ENCODE peak calls at places on chromosome 17, in five cellular contexts. N is psoas muscle, X is prostate gland, Q is left ventricle myocardium inferior, U is foreskin keratinocyte. I is an unnamed sample.

GRCh38 chr17:65660947-65661346 is 99.5 kb upstream of the AXIN2 start:
- DNase-seq in U (peak), X (no peak), N (no peak), Q (no peak), I (no peak)

GRCh38 chr17:66474258-66474657 is 171.8 kb downstream of the PRKCA start:
- DNase-seq in X (no peak), N (no peak), U (no peak), Q (no peak), I (no peak)

GRCh38 chr17:2354311-2354710 is 17.0 kb downstream of the SGSM2 start:
- DNase-seq in X (no peak), U (no peak), N (no peak), Q (no peak), I (no peak)

GRCh38 chr17:79614248-79614647 is 3.4 kb upstream of the RBFOX3 start:
- DNase-seq in N (no peak), X (no peak), U (no peak), Q (no peak), I (no peak)

GRCh38 chr17:9054146-9054545 is 32.8 kb downstream of the NTN1 start:
- DNase-seq in X (no peak), Q (no peak), U (no peak), N (no peak), I (no peak)

GRCh38 chr17:34207572-34207971 is 47.5 kb upstream of the CCL2 start:
- DNase-seq in N (no peak), X (no peak), U (no peak), Q (no peak), I (no peak)

GRCh38 chr17:62804822-62805221 is 3.3 kb downstream of the MARCHF10 start:
- DNase-seq in Q (no peak), X (no peak), N (no peak), U (peak), I (peak)

GRCh38 chr17:39627717-39628516 is 1.2 kb downstream of the PPP1R1B start:
- DNase-seq in N (no peak), U (no peak), Q (no peak), X (no peak), I (no peak)

GRCh38 chr17:13337864-13338371 is 263.8 kb downstream of the HS3ST3A1 start:
- DNase-seq in U (peak), X (peak), N (no peak), Q (no peak), I (peak)

GRCh38 chr17:80920406-80920805 is 71.2 kb upstream of the CHMP6 start:
- DNase-seq in U (no peak), N (no peak), X (no peak), Q (no peak), I (no peak)

GRCh38 chr17:21167303-21167702 is 40.5 kb downstream of the DHRS7B start:
- DNase-seq in N (no peak), U (peak), X (no peak), Q (no peak), I (no peak)

GRCh38 chr17:17364338-17364667 is 61.1 kb downstream of the NT5M start:
- DNase-seq in X (no peak), N (no peak), Q (no peak), U (no peak), I (no peak)

GRCh38 chr17:36030949-36031348 is 13.2 kb upstream of the CCL23 start:
- DNase-seq in N (no peak), X (no peak), Q (no peak), U (no peak), I (no peak)

GRCh38 chr17:50210249-50211225 is 9.1 kb upstream of the COL1A1 start:
- DNase-seq in N (peak), X (no peak), U (peak), Q (peak), I (peak)

GRCh38 chr17:45367216-45367615 is 50.4 kb upstream of the MAP3K14 start:
- DNase-seq in X (no peak), N (no peak), Q (no peak), U (no peak), I (no peak)

GRCh38 chr17:57892820-57893595 is 43.2 kb upstream of the MRPS23 start:
- DNase-seq in X (peak), N (peak), Q (peak), U (peak), I (peak)

GRCh38 chr17:55726440-55726839 is 3.8 kb upstream of the TMEM100 start:
- DNase-seq in U (peak), X (peak), N (peak), Q (peak), I (peak)

GRCh38 chr17:79548116-79548515 is 62.7 kb downstream of the RBFOX3 start:
- DNase-seq in Q (no peak), U (no peak), X (no peak), N (no peak), I (no peak)

GRCh38 chr17:63191610-63192009 is 225.6 kb downstream of the TANC2 start:
- DNase-seq in X (no peak), U (no peak), N (peak), Q (peak), I (no peak)

GRCh38 chr17:40251576-40251975 is 32.5 kb downstream of the WIPF2 start:
- DNase-seq in N (no peak), Q (no peak), X (peak), U (peak), I (peak)

GRCh38 chr17:73770849-73771229 is 126.6 kb upstream of the SDK2 start:
- DNase-seq in U (no peak), X (no peak), Q (no peak), N (no peak), I (no peak)

GRCh38 chr17:73769480-73769879 is 125.2 kb upstream of the SDK2 start:
- DNase-seq in Q (no peak), N (no peak), U (no peak), X (no peak), I (no peak)

GRCh38 chr17:73770115-73770848 is 126.0 kb upstream of the SDK2 start:
- DNase-seq in Q (peak), X (peak), U (peak), N (peak), I (peak)

GRCh38 chr17:73767696-73768095 is 123.5 kb upstream of the SDK2 start:
- DNase-seq in U (no peak), N (no peak), Q (no peak), X (no peak), I (no peak)

GRCh38 chr17:73768691-73769090 is 124.4 kb upstream of the SDK2 start:
- DNase-seq in X (no peak), N (no peak), Q (no peak), U (no peak), I (no peak)
- H3K27ac ChIP-seq in X (no peak), N (no peak), Q (no peak), U (no peak), I (no peak)

GRCh38 chr17:73420897-73421296 is 109.1 kb upstream of the CDC42EP4 start:
- DNase-seq in N (no peak), U (peak), Q (no peak), X (no peak), I (peak)
- TF ChIP-seq CTCF in N (no peak), U (peak), Q (no peak), X (no peak), I (no peak)

DNA sequence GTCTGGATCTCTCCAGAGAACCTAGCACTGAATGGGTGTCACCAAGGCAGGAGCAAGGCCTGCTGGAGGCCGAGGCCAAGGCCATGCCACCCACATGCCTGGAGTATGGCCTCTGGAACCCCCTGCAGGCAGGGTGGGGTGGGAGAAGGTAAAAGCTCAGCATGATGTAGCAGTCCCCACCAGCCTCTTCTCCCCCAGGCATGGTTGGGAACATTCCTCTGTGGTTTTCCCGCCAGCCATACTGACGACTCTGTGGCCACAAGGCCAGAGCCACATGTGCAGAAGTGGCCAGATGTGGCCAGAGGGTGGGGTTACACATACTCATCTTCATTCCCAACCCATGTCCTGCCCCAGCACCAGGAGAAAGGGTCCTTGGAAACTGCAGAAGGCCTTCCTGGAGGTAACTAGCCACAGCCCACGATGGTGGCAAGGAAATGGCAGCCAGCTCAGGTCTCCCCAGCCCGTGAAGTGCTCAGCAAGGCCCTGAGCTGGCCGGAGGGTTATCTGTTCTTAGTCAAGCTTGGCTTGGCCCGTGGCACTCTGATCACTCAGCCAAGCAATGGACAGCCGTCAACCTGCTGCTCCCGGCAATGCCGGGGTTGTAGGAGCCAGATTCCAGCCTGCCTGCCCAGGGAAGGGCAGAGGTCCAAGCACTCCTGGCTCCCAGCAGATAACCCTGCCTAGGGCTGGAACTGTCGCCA is 26.2 kb downstream of the HDAC5 start:
- DNase-seq in U (no peak), X (no peak), Q (peak), N (peak), I (no peak)
- H3K27ac ChIP-seq in U (peak), X (no peak), Q (peak), N (peak), I (peak)

GRCh38 chr17:16328997-16329396 is 24.3 kb downstream of the CENPV start:
- DNase-seq in N (no peak), Q (no peak), U (peak), X (no peak), I (no peak)
- TF ChIP-seq CTCF in N (no peak), Q (no peak), U (no peak), X (no peak), I (no peak)

GRCh38 chr17:27631897-27632725 is 1.1 kb downstream of the LGALS9 start:
- DNase-seq in Q (no peak), U (no peak), N (no peak), X (no peak), I (no peak)

GRCh38 chr17:27635275-27635823 is 4.4 kb downstream of the LGALS9 start:
- DNase-seq in X (no peak), U (no peak), N (no peak), Q (no peak), I (no peak)

GRCh38 chr17:27633312-27634025 is 2.5 kb downstream of the LGALS9 start:
- DNase-seq in U (no peak), X (no peak), N (no peak), Q (no peak), I (no peak)

GRCh38 chr17:27634781-27635180 is 3.8 kb downstream of the LGALS9 start:
- DNase-seq in X (no peak), Q (no peak), U (no peak), N (no peak), I (no peak)

GRCh38 chr17:27634026-27634335 is 3.0 kb downstream of the LGALS9 start:
- DNase-seq in U (no peak), Q (no peak), X (no peak), N (no peak), I (no peak)
- H3K27ac ChIP-seq in U (no peak), Q (peak), X (no peak), N (peak), I (no peak)

GRCh38 chr17:73645050-73645871 is 1.0 kb upstream of the SDK2 start:
- DNase-seq in U (no peak), Q (peak), N (peak), X (peak), I (peak)

GRCh38 chr17:73647331-73647730 is 3.1 kb upstream of the SDK2 start:
- DNase-seq in N (no peak), Q (no peak), U (no peak), X (no peak), I (no peak)

GRCh38 chr17:73648543-73648820 is 4.2 kb upstream of the SDK2 start:
- DNase-seq in U (no peak), N (no peak), X (no peak), Q (no peak), I (no peak)

GRCh38 chr17:73647767-73648542 is 3.7 kb upstream of the SDK2 start:
- DNase-seq in X (no peak), U (no peak), N (no peak), Q (no peak), I (no peak)

DNA sequence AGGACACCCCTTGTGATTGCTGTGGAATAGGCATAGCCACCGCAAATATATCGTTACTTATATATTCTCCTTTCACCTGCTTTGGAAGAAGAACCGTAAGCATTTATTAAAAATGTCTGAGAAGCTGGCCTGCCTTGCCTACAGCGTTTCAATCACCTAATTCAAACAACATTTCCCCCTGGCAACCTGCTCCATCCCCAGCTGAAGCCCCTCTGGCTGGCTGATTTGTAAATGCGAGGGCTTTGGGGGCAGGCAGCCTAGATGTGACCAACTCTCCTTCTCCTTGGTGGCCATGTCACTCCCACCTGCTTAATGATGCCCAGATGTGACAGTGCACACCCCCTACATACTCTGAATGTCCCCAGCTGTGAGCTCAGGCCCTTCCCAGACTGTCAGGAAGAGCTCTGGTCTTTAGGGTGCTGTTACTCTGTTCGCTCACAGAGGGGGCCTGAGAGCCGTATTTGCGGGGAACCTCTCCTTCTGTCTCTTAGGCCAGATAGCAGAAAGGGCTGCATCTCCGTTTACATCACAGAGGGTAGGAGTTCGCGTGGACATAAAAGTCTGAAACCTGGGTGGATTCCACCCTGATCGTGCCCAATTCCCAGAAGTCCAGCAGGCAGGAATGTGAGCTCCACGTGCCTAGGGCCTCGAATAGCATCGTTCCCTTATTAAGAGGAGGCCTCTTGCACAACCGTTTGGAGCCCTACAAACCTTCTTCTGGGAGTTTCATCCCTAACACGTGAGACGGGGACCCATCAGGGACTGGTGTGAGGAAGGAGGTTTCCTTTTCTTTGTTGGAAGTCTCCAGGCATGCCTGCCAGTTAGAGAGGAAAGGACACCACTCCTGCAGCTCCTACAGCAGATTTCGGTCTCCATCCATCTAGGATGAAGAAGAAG is 2.4 kb upstream of the SDK2 start:
- DNase-seq in X (no peak), Q (no peak), N (no peak), U (no peak), I (peak)
- TF ChIP-seq CTCF in X (no peak), Q (no peak), N (no peak), U (peak), I (no peak)

DNA sequence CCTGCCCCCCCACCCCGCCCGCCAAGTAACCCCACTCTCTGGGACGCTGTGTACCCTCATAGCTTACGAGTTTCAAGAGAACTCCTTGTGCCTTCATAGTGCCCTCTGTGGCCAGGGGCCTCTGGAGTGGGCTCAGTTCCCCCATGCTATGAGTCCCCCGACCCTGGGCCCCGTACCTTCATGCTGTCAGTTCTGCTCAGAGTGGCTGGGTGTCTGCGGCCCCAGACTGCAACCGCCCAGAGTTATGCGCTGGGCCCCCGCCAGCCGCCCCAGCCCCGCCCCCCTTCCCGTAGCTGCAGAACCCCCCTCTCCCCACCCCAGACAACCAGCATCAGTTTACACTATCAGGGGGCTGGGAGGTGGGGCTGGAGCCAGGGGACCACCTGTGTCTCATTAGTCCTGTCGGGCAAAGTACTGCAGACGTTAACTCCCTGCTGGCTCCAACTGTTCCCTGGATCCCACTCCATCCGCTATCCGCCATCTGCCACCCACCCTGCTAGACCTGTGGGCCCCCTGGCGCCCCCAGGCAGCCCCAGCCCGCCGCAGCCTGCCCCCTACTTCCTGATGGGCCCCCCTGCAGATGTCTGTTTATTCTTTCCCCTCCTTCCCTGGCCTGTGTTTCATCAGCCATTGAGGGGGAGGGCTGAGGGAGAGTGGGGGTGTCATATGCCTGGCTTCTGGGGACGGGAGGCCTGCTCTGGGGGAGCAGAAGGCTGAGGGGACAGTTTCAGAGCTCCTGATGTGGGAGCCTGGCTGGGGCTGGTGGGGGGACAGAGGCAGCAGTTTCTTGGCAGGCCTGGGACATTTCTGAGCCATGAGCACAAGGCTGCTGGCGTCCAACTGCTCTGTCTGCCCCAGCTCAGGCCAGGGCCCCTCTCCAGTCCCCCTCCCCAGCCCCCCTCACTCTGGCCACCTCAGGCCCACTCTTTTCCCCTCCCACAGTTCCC is at the start of gene MFAP4:
- DNase-seq in X (no peak), Q (peak), N (peak), U (no peak), I (no peak)
- H3K27ac ChIP-seq in X (peak), Q (peak), N (peak), U (no peak), I (peak)

GRCh38 chr17:43171761-43172487 is 910 bp downstream of the NBR1 start:
- DNase-seq in N (no peak), X (peak), U (peak), Q (no peak), I (peak)
- TF ChIP-seq CTCF in N (no peak), X (no peak), U (peak), Q (peak), I (no peak)

DNA sequence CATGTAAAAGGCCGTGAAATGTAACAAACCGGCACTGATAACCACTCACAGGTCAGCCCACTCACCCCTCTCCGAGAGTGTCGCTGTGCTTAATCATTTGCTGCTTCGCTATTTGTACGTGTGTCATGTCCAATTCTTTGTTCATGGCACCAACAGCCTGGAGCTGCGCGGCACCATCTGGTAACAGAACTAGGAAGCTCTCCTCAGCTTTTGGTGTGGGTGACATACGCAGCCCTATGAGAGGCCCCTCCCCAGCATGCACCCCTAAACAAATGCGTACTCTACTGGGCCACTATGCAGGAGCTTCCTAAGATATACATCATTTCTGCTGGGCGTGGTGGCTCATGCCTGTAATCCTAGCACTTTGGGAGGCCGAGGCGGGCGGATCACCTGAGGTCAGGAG is 2.3 kb upstream of the PECAM1 start:
- DNase-seq in N (no peak), U (no peak), X (no peak), Q (no peak), I (no peak)
- H3K27ac ChIP-seq in N (no peak), U (no peak), X (no peak), Q (peak), I (peak)